ENCODE peak calls at places on chromosome 20, in ten cellular contexts. S, T, C, V, B, K, D, N, O and I are unnamed samples.

GRCh38 chr20:5513975-5514516 is 197.3 kb upstream of the PROKR2 start:
- DNase-seq in T (no peak), S (no peak), O (no peak), D (no peak), K (no peak), B (no peak), V (no peak), N (no peak), C (no peak), I (no peak)

GRCh38 chr20:61118429-61119224 is 133.4 kb upstream of the CDH4 start:
- DNase-seq in C (no peak), V (no peak), K (no peak), D (no peak), N (no peak), T (no peak), S (no peak), B (no peak), O (no peak), I (no peak)

GRCh38 chr20:47231382-47232042 is 125.0 kb downstream of the ZMYND8 start:
- DNase-seq in V (no peak), B (no peak), S (no peak), C (no peak), T (no peak), O (no peak), K (no peak), N (no peak), D (no peak), I (no peak)

GRCh38 chr20:34495928-34496327 is 20.3 kb upstream of the DYNLRB1 start:
- DNase-seq in D (no peak), B (no peak), T (no peak), O (no peak), K (no peak), C (no peak), S (no peak), N (no peak), V (no peak), I (no peak)

GRCh38 chr20:62342910-62343309 is 24.2 kb downstream of the LAMA5 start:
- DNase-seq in N (no peak), O (no peak), V (no peak), S (no peak), T (no peak), C (no peak), D (no peak), B (no peak), K (no peak), I (no peak)

GRCh38 chr20:37347891-37348642 is 2.1 kb downstream of the SRC start:
- DNase-seq in B (peak; percentile 30), C (no peak), N (no peak), S (no peak), D (no peak), K (peak; percentile 42), O (no peak), T (no peak), V (no peak), I (no peak)

GRCh38 chr20:45358282-45359068 is 4.5 kb upstream of the SYS1 start:
- DNase-seq in S (no peak), T (no peak), O (peak; percentile 72), C (no peak), V (no peak), D (peak; percentile 82), N (no peak), K (no peak), B (no peak), I (no peak)

GRCh38 chr20:728022-728944 is 40.0 kb downstream of the SLC52A3 start:
- DNase-seq in V (peak; percentile 17), D (peak; percentile 41), T (peak; percentile 90), B (peak; percentile 69), K (peak; percentile 78), N (peak; percentile 43), O (no peak), S (no peak), C (peak; percentile 89), I (peak; percentile 61)

GRCh38 chr20:41178904-41179432 is 41.6 kb downstream of the PLCG1 start:
- DNase-seq in C (peak; percentile 24), T (no peak), D (no peak), S (no peak), O (no peak), K (no peak), V (no peak), B (no peak), N (no peak), I (no peak)

GRCh38 chr20:13687827-13688226 is 49.1 kb upstream of the TASP1 start:
- DNase-seq in D (no peak), O (no peak), T (no peak), K (no peak), V (no peak), S (no peak), N (no peak), C (no peak), B (no peak), I (no peak)

GRCh38 chr20:34954905-34955231 is 738 bp downstream of the GSS start:
- DNase-seq in D (peak; percentile 50), C (no peak), B (no peak), K (no peak), V (no peak), O (no peak), N (no peak), S (no peak), T (no peak), I (peak; percentile 77)

GRCh38 chr20:42901689-42902518 is 287.8 kb downstream of the PTPRT start:
- DNase-seq in O (no peak), V (no peak), K (no peak), N (no peak), D (peak; percentile 17), B (no peak), C (no peak), S (no peak), T (no peak), I (no peak)

GRCh38 chr20:10924628-10925266 is 250.9 kb upstream of the JAG1 start:
- DNase-seq in T (no peak), D (no peak), K (no peak), C (no peak), S (no peak), B (no peak), V (no peak), N (no peak), O (no peak), I (no peak)